ENCODE peak calls at places on chromosome 16, in seven cellular contexts. B is thoracic aorta, E is HFFc6, R is esophagus muscularis mucosa, L is body of pancreas, U is fibroblast of lung, H is neural progenitor cell. X is an unnamed sample.

GRCh38 chr16:31810863-31811262 is 62.7 kb upstream of the ZNF267 start:
- DNase-seq in B (no peak), E (no peak), R (no peak), L (no peak), U (no peak), H (no peak), X (no peak)

GRCh38 chr16:31135535-31136286 is at the start of gene PRSS8:
- DNase-seq in B (no peak), E (no peak), R (no peak), L (peak; percentile 97), U (no peak), H (peak; percentile 47), X (no peak)

GRCh38 chr16:80932725-80933124 is 74.0 kb downstream of the CMC2 start:
- DNase-seq in B (peak; percentile 44), E (peak; percentile 97), R (no peak), L (peak; percentile 38), U (peak; percentile 64), H (no peak), X (no peak)

GRCh38 chr16:57620316-57621231 is 7.9 kb upstream of the ADGRG1 start:
- DNase-seq in B (no peak), E (no peak), R (no peak), L (peak; percentile 72), U (no peak), H (no peak), X (no peak)

GRCh38 chr16:25210758-25211157 is 6.0 kb upstream of the AQP8 start:
- DNase-seq in B (no peak), E (peak; percentile 30), R (no peak), L (no peak), U (peak; percentile 36), H (no peak), X (no peak)

GRCh38 chr16:74760007-74760767 is 14.4 kb downstream of the FA2H start:
- DNase-seq in B (no peak), E (peak; percentile 30), R (no peak), L (no peak), U (peak; percentile 28), H (no peak), X (no peak)

GRCh38 chr16:87570564-87570937 is 31.8 kb upstream of the JPH3 start:
- DNase-seq in B (no peak), E (no peak), R (no peak), L (no peak), U (no peak), H (no peak), X (no peak)

GRCh38 chr16:11405331-11406176 is 60.3 kb downstream of the RMI2 start:
- DNase-seq in B (no peak), E (no peak), R (no peak), L (peak; percentile 56), U (peak; percentile 13), H (peak; percentile 56), X (no peak)

GRCh38 chr16:69772560-69773254 is 10.6 kb downstream of the WWP2 start:
- DNase-seq in B (no peak), E (no peak), R (no peak), L (no peak), U (no peak), H (peak; percentile 13), X (no peak)

GRCh38 chr16:77788196-77789084 is at the start of gene VAT1L:
- DNase-seq in B (no peak), E (no peak), R (no peak), L (peak; percentile 37), U (peak; percentile 66), H (peak; percentile 78), X (no peak)

GRCh38 chr16:47213761-47214440 is 70.2 kb upstream of the NETO2 start:
- DNase-seq in B (no peak), E (no peak), R (no peak), L (no peak), U (peak; percentile 24), H (no peak), X (no peak)

GRCh38 chr16:13519871-13520270 is 400.1 kb upstream of the ERCC4 start:
- DNase-seq in B (no peak), E (no peak), R (no peak), L (peak; percentile 5), U (no peak), H (no peak), X (no peak)

GRCh38 chr16:82016964-82017363 is 5.7 kb upstream of the SDR42E1 start:
- DNase-seq in B (no peak), E (no peak), R (no peak), L (no peak), U (peak; percentile 37), H (no peak), X (no peak)

GRCh38 chr16:21302454-21302853 is 24.4 kb upstream of the CRYM start:
- DNase-seq in B (no peak), E (no peak), R (no peak), L (no peak), U (peak; percentile 6), H (peak; percentile 13), X (no peak)

GRCh38 chr16:82507271-82507670 is 119.5 kb upstream of the CDH13 start:
- DNase-seq in B (no peak), E (no peak), R (no peak), L (no peak), U (no peak), H (no peak), X (no peak)

GRCh38 chr16:69906838-69907301 is 44.3 kb upstream of the CLEC18A start:
- DNase-seq in B (no peak), E (peak; percentile 72), R (no peak), L (no peak), U (peak; percentile 80), H (no peak), X (no peak)

GRCh38 chr16:4461250-4462085 is 13.0 kb downstream of the NMRAL1 start:
- DNase-seq in B (no peak), E (no peak), R (no peak), L (no peak), U (no peak), H (peak; percentile 51), X (no peak)

GRCh38 chr16:85586360-85587145 is 26.6 kb upstream of the GSE1 start:
- DNase-seq in B (no peak), E (no peak), R (no peak), L (peak; percentile 75), U (peak; percentile 69), H (no peak), X (no peak)

GRCh38 chr16:66419527-66419926 is 7.6 kb upstream of the BEAN1 start:
- DNase-seq in B (no peak), E (no peak), R (no peak), L (no peak), U (no peak), H (peak; percentile 20), X (peak; percentile 32)
- TF ChIP-seq CTCF in B (no peak), E (peak; percentile 46), R (no peak), L (no peak), U (no peak), H (peak; percentile 25), X (no peak)

GRCh38 chr16:23024044-23024443 is 125.2 kb downstream of the USP31 start:
- DNase-seq in B (no peak), E (no peak), R (no peak), L (no peak), U (no peak), H (no peak), X (no peak)
- TF ChIP-seq CTCF in B (no peak), E (no peak), R (no peak), L (no peak), U (no peak), H (no peak), X (no peak)

GRCh38 chr16:23877107-23878070 is 41.6 kb downstream of the PRKCB start:
- DNase-seq in B (no peak), E (no peak), R (no peak), L (no peak), U (no peak), H (no peak), X (peak; percentile 65)
- TF ChIP-seq CTCF in B (no peak), E (no peak), R (no peak), L (no peak), U (no peak), H (peak; percentile 39), X (peak; percentile 41)

GRCh38 chr16:88762258-88762870 is 22.7 kb downstream of the PIEZO1 start:
- DNase-seq in B (no peak), E (no peak), R (no peak), L (no peak), U (no peak), H (no peak), X (no peak)

GRCh38 chr16:88764080-88764479 is 20.9 kb downstream of the PIEZO1 start:
- DNase-seq in B (no peak), E (no peak), R (no peak), L (no peak), U (no peak), H (no peak), X (no peak)

GRCh38 chr16:88764913-88765349 is 20.1 kb downstream of the PIEZO1 start:
- DNase-seq in B (no peak), E (peak; percentile 56), R (no peak), L (peak; percentile 77), U (no peak), H (no peak), X (no peak)

GRCh38 chr16:88762941-88763340 is 22.1 kb downstream of the PIEZO1 start:
- DNase-seq in B (no peak), E (no peak), R (no peak), L (no peak), U (no peak), H (no peak), X (no peak)

GRCh38 chr16:88763502-88764053 is 21.4 kb downstream of the PIEZO1 start:
- DNase-seq in B (no peak), E (no peak), R (no peak), L (peak; percentile 50), U (no peak), H (peak; percentile 93), X (no peak)
- TF ChIP-seq CTCF in B (no peak), E (no peak), R (no peak), L (no peak), U (no peak), H (no peak), X (no peak)

GRCh38 chr16:76193851-76194620 is 83.2 kb upstream of the CNTNAP4 start:
- DNase-seq in B (no peak), E (no peak), R (no peak), L (no peak), U (peak; percentile 4), H (no peak), X (no peak)
- TF ChIP-seq CTCF in B (no peak), E (no peak), R (no peak), L (no peak), U (no peak), H (no peak), X (no peak)

DNA sequence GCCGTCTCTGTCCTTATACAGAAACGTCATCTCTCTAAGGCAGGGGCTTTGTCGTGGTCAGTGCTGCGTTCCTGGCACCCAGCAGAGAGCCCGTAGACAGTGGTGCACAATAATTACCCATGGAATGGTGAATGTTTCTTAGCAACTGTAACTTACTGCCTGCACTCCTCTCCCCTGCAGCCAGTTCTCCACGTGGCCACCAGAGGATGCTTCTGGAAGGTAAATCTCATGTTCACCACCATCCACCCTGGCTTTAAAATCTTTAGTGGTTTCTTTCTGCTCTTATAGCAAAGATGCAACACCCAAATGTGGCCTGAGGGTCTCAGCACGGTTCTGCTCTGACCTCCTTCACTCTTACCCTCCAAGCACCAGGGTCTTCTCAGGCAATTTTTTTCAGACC is 150.8 kb downstream of the GRIN2A start:
- DNase-seq in B (no peak), E (no peak), R (no peak), L (no peak), U (no peak), H (no peak), X (no peak)
- TF ChIP-seq CTCF in B (peak; percentile 50), E (peak; percentile 70), R (peak; percentile 35), L (peak; percentile 23), U (no peak), H (peak; percentile 11), X (no peak)

GRCh38 chr16:84583995-84584394 is 33.9 kb downstream of the COTL1 start:
- DNase-seq in B (no peak), E (no peak), R (no peak), L (peak; percentile 47), U (no peak), H (no peak), X (no peak)
- TF ChIP-seq CTCF in B (no peak), E (no peak), R (no peak), L (no peak), U (no peak), H (no peak), X (no peak)